ENCODE peak calls at places on chromosomes 4 and X, in seven cellular contexts. One of them, this sample, is unnamed. For H3K27me3 and H3K4me1, the result is how much of the 10 kb centered on the place peaks cover.

GRCh38 chr4:1045595-1046201 is 34.3 kb downstream of the FGFRL1 start:
- DNase-seq in right cardiac atrium: peak
- DNase-seq in heart left ventricle: peak
- DNase-seq in left ventricle myocardium inferior: no peak
- DNase-seq in spleen: peak
- DNase-seq in upper lobe of left lung: no peak
- DNase-seq in right lobe of liver: peak
- DNase-seq in this sample: no peak

GRCh38 chrX:47446431-47446830 is 36.6 kb downstream of the ZNF41 start:
- DNase-seq in right cardiac atrium: no peak
- DNase-seq in heart left ventricle: no peak
- DNase-seq in left ventricle myocardium inferior: no peak
- DNase-seq in spleen: no peak
- DNase-seq in upper lobe of left lung: no peak
- DNase-seq in right lobe of liver: no peak
- DNase-seq in this sample: no peak

GRCh38 chr4:186563761-186564160 is 8.4 kb upstream of the MTNR1A start:
- DNase-seq in right cardiac atrium: no peak
- DNase-seq in heart left ventricle: no peak
- DNase-seq in left ventricle myocardium inferior: no peak
- DNase-seq in spleen: no peak
- DNase-seq in upper lobe of left lung: no peak
- DNase-seq in right lobe of liver: no peak
- DNase-seq in this sample: no peak

GRCh38 chr4:548976-549375 is 27.1 kb downstream of the TMEM271 start:
- DNase-seq in right cardiac atrium: no peak
- DNase-seq in heart left ventricle: no peak
- DNase-seq in left ventricle myocardium inferior: no peak
- DNase-seq in spleen: no peak
- DNase-seq in upper lobe of left lung: no peak
- DNase-seq in right lobe of liver: no peak
- DNase-seq in this sample: no peak

GRCh38 chrX:131763674-131764073 is 219.8 kb downstream of the OR13H1 start:
- DNase-seq in right cardiac atrium: peak
- DNase-seq in heart left ventricle: peak
- DNase-seq in left ventricle myocardium inferior: no peak
- DNase-seq in spleen: peak
- DNase-seq in upper lobe of left lung: peak
- DNase-seq in right lobe of liver: no peak
- DNase-seq in this sample: no peak

GRCh38 chr4:68708566-68708965 is 38.1 kb upstream of the UGT2B15 start:
- DNase-seq in right cardiac atrium: no peak
- DNase-seq in heart left ventricle: no peak
- DNase-seq in left ventricle myocardium inferior: no peak
- DNase-seq in spleen: no peak
- DNase-seq in upper lobe of left lung: no peak
- DNase-seq in right lobe of liver: no peak
- DNase-seq in this sample: no peak

GRCh38 chr4:17115546-17115945 is 217.1 kb upstream of the LDB2 start:
- DNase-seq in right cardiac atrium: no peak
- DNase-seq in heart left ventricle: no peak
- DNase-seq in left ventricle myocardium inferior: no peak
- DNase-seq in spleen: no peak
- DNase-seq in upper lobe of left lung: no peak
- DNase-seq in right lobe of liver: no peak
- DNase-seq in this sample: no peak

GRCh38 chr4:149788286-149788685 is 27.4 kb downstream of the IQCM start:
- DNase-seq in right cardiac atrium: no peak
- DNase-seq in heart left ventricle: no peak
- DNase-seq in left ventricle myocardium inferior: no peak
- DNase-seq in spleen: no peak
- DNase-seq in upper lobe of left lung: no peak
- DNase-seq in right lobe of liver: no peak
- DNase-seq in this sample: no peak

GRCh38 chr4:70027011-70027410 is 1.2 kb upstream of the HTN3 start:
- DNase-seq in right cardiac atrium: no peak
- DNase-seq in heart left ventricle: no peak
- DNase-seq in left ventricle myocardium inferior: no peak
- DNase-seq in spleen: no peak
- DNase-seq in upper lobe of left lung: no peak
- DNase-seq in right lobe of liver: no peak
- DNase-seq in this sample: no peak

GRCh38 chr4:119729815-119730643 is 101.4 kb upstream of the PDE5A start:
- DNase-seq in right cardiac atrium: peak
- DNase-seq in heart left ventricle: peak
- DNase-seq in left ventricle myocardium inferior: no peak
- DNase-seq in spleen: no peak
- DNase-seq in upper lobe of left lung: no peak
- DNase-seq in right lobe of liver: peak
- DNase-seq in this sample: no peak

GRCh38 chrX:88439935-88440334 is 307.1 kb upstream of the CPXCR1 start:
- DNase-seq in right cardiac atrium: no peak
- DNase-seq in heart left ventricle: no peak
- DNase-seq in left ventricle myocardium inferior: no peak
- DNase-seq in spleen: no peak
- DNase-seq in upper lobe of left lung: no peak
- DNase-seq in right lobe of liver: no peak
- DNase-seq in this sample: no peak

GRCh38 chr4:15794432-15794831 is 16.3 kb downstream of the CD38 start:
- DNase-seq in right cardiac atrium: no peak
- DNase-seq in heart left ventricle: no peak
- DNase-seq in left ventricle myocardium inferior: no peak
- DNase-seq in spleen: no peak
- DNase-seq in upper lobe of left lung: no peak
- DNase-seq in right lobe of liver: no peak
- DNase-seq in this sample: no peak

GRCh38 chr4:15797320-15797719 is 19.2 kb downstream of the CD38 start:
- DNase-seq in right cardiac atrium: no peak
- DNase-seq in heart left ventricle: no peak
- DNase-seq in left ventricle myocardium inferior: no peak
- DNase-seq in spleen: no peak
- DNase-seq in upper lobe of left lung: no peak
- DNase-seq in right lobe of liver: no peak
- DNase-seq in this sample: no peak

GRCh38 chr4:15792974-15793373 is 14.8 kb downstream of the CD38 start:
- DNase-seq in right cardiac atrium: no peak
- DNase-seq in heart left ventricle: no peak
- DNase-seq in left ventricle myocardium inferior: no peak
- DNase-seq in spleen: no peak
- DNase-seq in upper lobe of left lung: no peak
- DNase-seq in right lobe of liver: no peak
- DNase-seq in this sample: no peak

GRCh38 chr4:15794905-15795304 is 16.8 kb downstream of the CD38 start:
- DNase-seq in right cardiac atrium: no peak
- DNase-seq in heart left ventricle: no peak
- DNase-seq in left ventricle myocardium inferior: no peak
- DNase-seq in spleen: no peak
- DNase-seq in upper lobe of left lung: no peak
- DNase-seq in right lobe of liver: no peak
- DNase-seq in this sample: no peak

GRCh38 chr4:15793506-15794363 is 15.6 kb downstream of the CD38 start:
- DNase-seq in right cardiac atrium: no peak
- DNase-seq in heart left ventricle: no peak
- DNase-seq in left ventricle myocardium inferior: no peak
- DNase-seq in spleen: no peak
- DNase-seq in upper lobe of left lung: no peak
- DNase-seq in right lobe of liver: no peak
- DNase-seq in this sample: no peak
- H3K27ac ChIP-seq in right cardiac atrium: no peak
- H3K27ac ChIP-seq in heart left ventricle: no peak
- H3K27ac ChIP-seq in left ventricle myocardium inferior: peak
- H3K27ac ChIP-seq in spleen: peak
- H3K27ac ChIP-seq in upper lobe of left lung: no peak
- H3K27ac ChIP-seq in right lobe of liver: no peak
- H3K27ac ChIP-seq in this sample: no peak

GRCh38 chrX:118974908-118975671 is 672 bp downstream of the LONRF3 start:
- DNase-seq in right cardiac atrium: peak
- DNase-seq in heart left ventricle: no peak
- DNase-seq in left ventricle myocardium inferior: peak
- DNase-seq in spleen: peak
- DNase-seq in upper lobe of left lung: peak
- DNase-seq in right lobe of liver: peak
- DNase-seq in this sample: no peak
- H3K27me3 ChIP-seq in right cardiac atrium: under half
- H3K27me3 ChIP-seq in heart left ventricle: under half
- H3K27me3 ChIP-seq in left ventricle myocardium inferior: under half
- H3K27me3 ChIP-seq in spleen: under half
- H3K27me3 ChIP-seq in upper lobe of left lung: under half
- H3K27me3 ChIP-seq in right lobe of liver: under half
- H3K27me3 ChIP-seq in this sample: under half

GRCh38 chr4:73727685-73728084 is 12.7 kb upstream of the CXCL8 start:
- DNase-seq in right cardiac atrium: no peak
- DNase-seq in heart left ventricle: no peak
- DNase-seq in left ventricle myocardium inferior: no peak
- DNase-seq in spleen: no peak
- DNase-seq in upper lobe of left lung: peak
- DNase-seq in right lobe of liver: no peak
- DNase-seq in this sample: no peak
- H3K4me1 ChIP-seq in right cardiac atrium: under half
- H3K4me1 ChIP-seq in heart left ventricle: under half
- H3K4me1 ChIP-seq in left ventricle myocardium inferior: under half
- H3K4me1 ChIP-seq in spleen: under half
- H3K4me1 ChIP-seq in upper lobe of left lung: under half
- H3K4me1 ChIP-seq in right lobe of liver: under half
- H3K4me1 ChIP-seq in this sample: under half

GRCh38 chrX:3697220-3697684 is 16.2 kb downstream of the PRKX start:
- DNase-seq in right cardiac atrium: no peak
- DNase-seq in heart left ventricle: no peak
- DNase-seq in left ventricle myocardium inferior: no peak
- DNase-seq in spleen: no peak
- DNase-seq in upper lobe of left lung: peak
- DNase-seq in right lobe of liver: no peak
- DNase-seq in this sample: no peak
- H3K27ac ChIP-seq in right cardiac atrium: peak
- H3K27ac ChIP-seq in heart left ventricle: no peak
- H3K27ac ChIP-seq in left ventricle myocardium inferior: peak
- H3K27ac ChIP-seq in spleen: no peak
- H3K27ac ChIP-seq in upper lobe of left lung: peak
- H3K27ac ChIP-seq in right lobe of liver: no peak
- H3K27ac ChIP-seq in this sample: no peak

GRCh38 chr4:13543091-13543581 is 1.2 kb downstream of the NKX3-2 start:
- DNase-seq in right cardiac atrium: no peak
- DNase-seq in heart left ventricle: no peak
- DNase-seq in left ventricle myocardium inferior: no peak
- DNase-seq in spleen: peak
- DNase-seq in upper lobe of left lung: no peak
- DNase-seq in right lobe of liver: no peak
- DNase-seq in this sample: no peak

GRCh38 chr4:13545394-13545808 is 1.1 kb upstream of the NKX3-2 start:
- DNase-seq in right cardiac atrium: no peak
- DNase-seq in heart left ventricle: no peak
- DNase-seq in left ventricle myocardium inferior: no peak
- DNase-seq in spleen: no peak
- DNase-seq in upper lobe of left lung: no peak
- DNase-seq in right lobe of liver: no peak
- DNase-seq in this sample: no peak

GRCh38 chr4:13544556-13545393 is 467 bp upstream of the NKX3-2 start:
- DNase-seq in right cardiac atrium: peak
- DNase-seq in heart left ventricle: peak
- DNase-seq in left ventricle myocardium inferior: peak
- DNase-seq in spleen: peak
- DNase-seq in upper lobe of left lung: peak
- DNase-seq in right lobe of liver: no peak
- DNase-seq in this sample: peak

GRCh38 chr4:13542577-13543042 is 1.7 kb downstream of the NKX3-2 start:
- DNase-seq in right cardiac atrium: no peak
- DNase-seq in heart left ventricle: no peak
- DNase-seq in left ventricle myocardium inferior: no peak
- DNase-seq in spleen: peak
- DNase-seq in upper lobe of left lung: no peak
- DNase-seq in right lobe of liver: no peak
- DNase-seq in this sample: no peak

GRCh38 chr4:13543648-13544555 is at the start of gene NKX3-2:
- DNase-seq in right cardiac atrium: no peak
- DNase-seq in heart left ventricle: no peak
- DNase-seq in left ventricle myocardium inferior: no peak
- DNase-seq in spleen: peak
- DNase-seq in upper lobe of left lung: no peak
- DNase-seq in right lobe of liver: no peak
- DNase-seq in this sample: peak
- H3K27me3 ChIP-seq in right cardiac atrium: under half
- H3K27me3 ChIP-seq in heart left ventricle: half or more
- H3K27me3 ChIP-seq in left ventricle myocardium inferior: half or more
- H3K27me3 ChIP-seq in spleen: half or more
- H3K27me3 ChIP-seq in upper lobe of left lung: half or more
- H3K27me3 ChIP-seq in right lobe of liver: under half
- H3K27me3 ChIP-seq in this sample: half or more

GRCh38 chr4:88027611-88028608 is 20.5 kb downstream of the PKD2 start:
- DNase-seq in right cardiac atrium: no peak
- DNase-seq in heart left ventricle: no peak
- DNase-seq in left ventricle myocardium inferior: no peak
- DNase-seq in spleen: no peak
- DNase-seq in upper lobe of left lung: no peak
- DNase-seq in right lobe of liver: no peak
- DNase-seq in this sample: no peak

GRCh38 chr4:88033309-88033708 is 25.9 kb downstream of the PKD2 start:
- DNase-seq in right cardiac atrium: no peak
- DNase-seq in heart left ventricle: no peak
- DNase-seq in left ventricle myocardium inferior: no peak
- DNase-seq in spleen: no peak
- DNase-seq in upper lobe of left lung: no peak
- DNase-seq in right lobe of liver: no peak
- DNase-seq in this sample: no peak

GRCh38 chr4:88030565-88031310 is 23.3 kb downstream of the PKD2 start:
- DNase-seq in right cardiac atrium: no peak
- DNase-seq in heart left ventricle: no peak
- DNase-seq in left ventricle myocardium inferior: no peak
- DNase-seq in spleen: no peak
- DNase-seq in upper lobe of left lung: no peak
- DNase-seq in right lobe of liver: no peak
- DNase-seq in this sample: no peak

GRCh38 chr4:88029556-88029955 is 22.1 kb downstream of the PKD2 start:
- DNase-seq in right cardiac atrium: no peak
- DNase-seq in heart left ventricle: no peak
- DNase-seq in left ventricle myocardium inferior: no peak
- DNase-seq in spleen: no peak
- DNase-seq in upper lobe of left lung: no peak
- DNase-seq in right lobe of liver: no peak
- DNase-seq in this sample: no peak

GRCh38 chr4:88028961-88029360 is 21.5 kb downstream of the PKD2 start:
- DNase-seq in right cardiac atrium: no peak
- DNase-seq in heart left ventricle: no peak
- DNase-seq in left ventricle myocardium inferior: no peak
- DNase-seq in spleen: no peak
- DNase-seq in upper lobe of left lung: no peak
- DNase-seq in right lobe of liver: no peak
- DNase-seq in this sample: no peak
- H3K4me1 ChIP-seq in right cardiac atrium: under half
- H3K4me1 ChIP-seq in heart left ventricle: under half
- H3K4me1 ChIP-seq in left ventricle myocardium inferior: under half
- H3K4me1 ChIP-seq in spleen: under half
- H3K4me1 ChIP-seq in upper lobe of left lung: under half
- H3K4me1 ChIP-seq in right lobe of liver: under half
- H3K4me1 ChIP-seq in this sample: under half

GRCh38 chrX:49133759-49134158 is 10.2 kb upstream of the GPKOW start:
- DNase-seq in right cardiac atrium: no peak
- DNase-seq in heart left ventricle: no peak
- DNase-seq in left ventricle myocardium inferior: no peak
- DNase-seq in spleen: no peak
- DNase-seq in upper lobe of left lung: no peak
- DNase-seq in right lobe of liver: no peak
- DNase-seq in this sample: no peak

GRCh38 chrX:49129427-49129826 is 5.9 kb upstream of the GPKOW start:
- DNase-seq in right cardiac atrium: no peak
- DNase-seq in heart left ventricle: no peak
- DNase-seq in left ventricle myocardium inferior: no peak
- DNase-seq in spleen: no peak
- DNase-seq in upper lobe of left lung: peak
- DNase-seq in right lobe of liver: peak
- DNase-seq in this sample: no peak
- H3K27ac ChIP-seq in right cardiac atrium: no peak
- H3K27ac ChIP-seq in heart left ventricle: no peak
- H3K27ac ChIP-seq in left ventricle myocardium inferior: no peak
- H3K27ac ChIP-seq in spleen: no peak
- H3K27ac ChIP-seq in upper lobe of left lung: no peak
- H3K27ac ChIP-seq in right lobe of liver: no peak
- H3K27ac ChIP-seq in this sample: no peak